ENCODE peak calls at places on chromosomes 2 and 18, in five cellular contexts. H is H9, K is H1, P is trophoblast cell, W is mesenchymal stem cell. E is an unnamed sample.

GRCh38 chr2:32746554-32747133 is 118.8 kb downstream of the TTC27 start:
- DNase-seq in W (no peak), K (no peak), H (no peak), P (no peak), E (no peak)

GRCh38 chr2:238974510-238975166 is 126.8 kb downstream of the TWIST2 start:
- DNase-seq in P (no peak), W (peak), K (peak), H (peak), E (no peak)

GRCh38 chr2:120814352-120814751 is 78.7 kb downstream of the GLI2 start:
- DNase-seq in W (no peak), K (no peak), H (no peak), P (no peak), E (no peak)

GRCh38 chr2:112777036-112777435 is 7.3 kb downstream of the IL1A start:
- DNase-seq in H (no peak), P (no peak), K (no peak), W (no peak), E (no peak)

GRCh38 chr2:49175831-49176230 is 21.5 kb upstream of the FSHR start:
- DNase-seq in P (no peak), H (no peak), K (no peak), W (no peak), E (no peak)

GRCh38 chr2:111667001-111667400 is 217.0 kb downstream of the ANAPC1 start:
- DNase-seq in K (no peak), H (no peak), W (no peak), P (no peak), E (no peak)

GRCh38 chr2:232776435-232776834 is at the start of gene KCNJ13:
- DNase-seq in H (no peak), W (peak), K (no peak), P (peak), E (peak)

GRCh38 chr2:62305421-62306176 is 109.7 kb downstream of the B3GNT2 start:
- DNase-seq in H (no peak), W (peak), K (no peak), P (no peak), E (no peak)

GRCh38 chr2:58845011-58845410 is 603.9 kb upstream of the FANCL start:
- DNase-seq in P (no peak), K (no peak), W (no peak), H (no peak), E (no peak)

GRCh38 chr2:136381722-136382633 is 264.0 kb upstream of the CXCR4 start:
- DNase-seq in K (no peak), H (no peak), W (no peak), P (no peak), E (no peak)

GRCh38 chr2:62587616-62588015 is 81.6 kb upstream of the TMEM17 start:
- DNase-seq in K (no peak), H (no peak), W (no peak), P (no peak), E (no peak)

GRCh38 chr2:203876328-203876727 is 8.8 kb downstream of the CTLA4 start:
- DNase-seq in W (no peak), H (no peak), K (no peak), P (no peak), E (no peak)

GRCh38 chr2:203875471-203875870 is 7.9 kb downstream of the CTLA4 start:
- DNase-seq in W (no peak), K (no peak), P (no peak), H (no peak), E (no peak)

GRCh38 chr2:203878060-203878459 is 10.5 kb downstream of the CTLA4 start:
- DNase-seq in H (no peak), P (no peak), K (no peak), W (peak), E (no peak)

DNA sequence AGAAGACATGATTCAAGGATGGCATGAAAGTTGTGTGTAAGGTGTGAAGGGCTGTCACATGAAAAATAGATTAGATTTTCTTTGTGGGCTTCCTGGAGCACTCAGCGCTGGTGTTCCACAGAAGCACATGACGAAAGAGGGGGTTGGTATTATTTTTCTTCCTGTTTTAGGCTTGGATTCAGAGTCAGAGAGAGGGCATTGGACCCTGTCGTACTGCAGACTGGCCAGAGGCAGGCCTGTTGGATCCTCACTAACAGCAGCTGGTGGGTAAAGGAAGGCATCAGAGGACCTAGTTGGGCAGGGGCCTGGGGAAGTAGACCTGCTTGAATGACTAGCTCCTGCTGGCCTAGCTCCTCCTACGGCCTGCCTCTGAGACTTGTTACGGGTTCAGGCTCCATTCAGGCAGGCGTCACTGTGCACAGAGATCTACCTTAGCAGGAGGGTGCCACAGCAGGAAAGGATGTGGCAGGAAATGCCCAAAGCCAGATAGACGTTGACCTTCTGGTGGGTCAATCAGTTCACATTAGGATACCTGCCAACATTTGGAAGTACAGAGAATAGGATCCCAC is 13.1 kb downstream of the CTLA4 start:
- DNase-seq in H (no peak), W (no peak), P (no peak), K (no peak), E (no peak)
- H2BK12ac ChIP-seq in H (no peak), W (no peak), P (no peak), K (no peak), E (no peak)

GRCh38 chr18:28178720-28179119 is 1.8 kb upstream of the CDH2 start:
- DNase-seq in H (no peak), K (no peak), W (peak), P (no peak), E (no peak)
- H2AFZ ChIP-seq in H (no peak), K (no peak), W (no peak), P (no peak), E (peak)

GRCh38 chr2:148594216-148594615 is 50.3 kb upstream of the EPC2 start:
- DNase-seq in H (no peak), K (no peak), P (peak), W (no peak), E (no peak)

GRCh38 chr2:148596033-148596432 is 48.5 kb upstream of the EPC2 start:
- DNase-seq in P (no peak), H (no peak), K (no peak), W (no peak), E (no peak)

GRCh38 chr2:148603562-148603920 is 41.0 kb upstream of the EPC2 start:
- DNase-seq in P (no peak), H (no peak), W (no peak), K (no peak), E (no peak)

GRCh38 chr2:148602918-148603561 is 41.5 kb upstream of the EPC2 start:
- DNase-seq in W (no peak), P (no peak), K (no peak), H (no peak), E (no peak)

DNA sequence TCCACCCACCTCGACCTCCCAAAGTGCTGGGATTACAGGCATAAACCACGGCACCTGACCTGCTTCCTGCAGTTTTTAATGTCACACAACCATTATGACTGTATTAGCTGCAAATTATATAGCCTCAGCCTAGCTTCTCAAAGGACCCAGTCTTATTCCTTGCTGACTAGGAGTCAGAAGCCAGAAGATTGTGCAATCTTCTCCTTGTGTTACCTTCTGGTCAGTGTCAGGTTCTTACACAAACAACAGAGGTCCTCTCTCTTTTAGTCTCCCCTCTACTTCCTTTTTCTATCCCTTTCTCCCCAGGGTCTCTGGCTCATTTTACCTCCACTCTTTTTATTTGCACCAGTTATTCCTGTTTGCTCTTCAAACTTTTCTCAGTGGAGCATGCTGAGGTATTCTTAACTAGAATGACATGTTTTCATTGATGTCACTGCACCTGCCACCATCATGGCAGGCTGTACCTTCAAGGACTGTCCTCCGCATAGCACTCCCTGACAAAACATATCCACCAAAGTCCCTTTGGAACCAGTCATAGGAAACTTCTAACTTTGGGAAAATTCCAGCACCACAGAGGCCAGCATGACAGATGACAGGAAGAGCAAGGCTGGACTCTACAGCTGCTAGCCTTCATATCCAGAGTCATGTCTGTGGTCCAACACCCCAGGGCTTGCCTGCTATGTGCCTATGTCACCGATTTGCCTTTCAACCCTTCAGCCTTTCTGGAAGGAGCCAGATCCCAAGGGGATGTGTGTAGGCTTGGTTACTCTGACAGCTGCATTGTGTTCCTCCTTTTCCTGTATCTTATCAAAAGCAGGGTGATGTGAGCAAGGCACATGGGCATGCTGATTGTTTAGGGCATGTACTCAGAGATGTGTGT is 45.2 kb upstream of the EPC2 start:
- DNase-seq in H (no peak), K (no peak), P (no peak), W (no peak), E (no peak)
- H2BK12ac ChIP-seq in H (no peak), K (no peak), P (no peak), W (no peak), E (no peak)

GRCh38 chr18:59270689-59271257 is 2.5 kb downstream of the RAX start:
- DNase-seq in W (no peak), P (no peak), K (no peak), H (no peak), E (no peak)

GRCh38 chr18:59269563-59270214 is 3.6 kb downstream of the RAX start:
- DNase-seq in P (no peak), H (no peak), W (no peak), K (no peak), E (no peak)

GRCh38 chr18:59268127-59268721 is 5.0 kb downstream of the RAX start:
- DNase-seq in W (no peak), P (no peak), H (no peak), K (no peak), E (no peak)

GRCh38 chr18:59267511-59268126 is 5.6 kb downstream of the RAX start:
- DNase-seq in K (no peak), H (peak), W (no peak), P (no peak), E (no peak)

DNA sequence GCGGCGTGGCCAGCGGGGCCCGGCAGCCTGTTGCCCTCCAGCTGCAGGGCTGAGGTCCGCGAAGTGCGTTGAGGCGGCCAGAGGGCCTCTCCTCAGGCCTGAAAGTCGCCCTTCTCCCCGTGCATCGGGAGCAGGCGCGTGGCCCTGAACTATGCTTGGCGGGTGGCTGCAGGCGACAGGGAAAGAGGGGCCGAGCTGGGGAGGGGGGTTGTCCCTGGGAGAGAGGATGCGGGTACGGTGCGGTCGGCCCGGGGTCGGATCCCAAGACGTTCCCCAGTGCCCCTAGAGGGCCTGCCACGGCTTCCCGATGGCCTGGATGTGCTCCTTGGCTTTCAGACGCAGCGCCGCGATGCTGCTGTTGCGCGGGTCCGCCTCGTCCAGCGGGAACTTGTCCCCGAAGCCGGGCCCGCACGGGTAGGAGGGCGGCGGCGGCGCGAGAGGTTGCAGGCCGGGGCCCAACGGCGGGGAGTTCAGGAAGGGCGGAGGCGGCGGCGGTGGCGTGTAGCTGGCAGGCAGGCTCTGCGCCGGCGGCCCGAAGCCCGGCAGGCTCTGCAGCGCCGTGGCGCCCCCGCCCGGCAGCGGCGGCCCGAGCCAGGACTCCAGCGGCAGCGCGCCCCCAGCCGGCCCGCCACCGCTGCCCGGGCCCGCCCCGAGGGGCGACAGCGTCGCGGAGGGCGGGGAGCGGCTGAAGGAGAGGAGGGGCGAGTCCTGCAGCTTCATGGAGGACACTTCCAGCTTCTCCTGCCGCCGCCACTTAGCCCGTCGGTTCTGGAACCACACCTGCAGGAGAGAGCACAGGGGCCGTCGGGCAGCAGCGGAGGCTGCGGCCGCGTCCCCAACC is 4.3 kb downstream of the RAX start:
- DNase-seq in P (no peak), W (peak), H (peak), K (no peak), E (no peak)
- H2AFZ ChIP-seq in P (peak), W (peak), H (no peak), K (peak), E (peak)

DNA sequence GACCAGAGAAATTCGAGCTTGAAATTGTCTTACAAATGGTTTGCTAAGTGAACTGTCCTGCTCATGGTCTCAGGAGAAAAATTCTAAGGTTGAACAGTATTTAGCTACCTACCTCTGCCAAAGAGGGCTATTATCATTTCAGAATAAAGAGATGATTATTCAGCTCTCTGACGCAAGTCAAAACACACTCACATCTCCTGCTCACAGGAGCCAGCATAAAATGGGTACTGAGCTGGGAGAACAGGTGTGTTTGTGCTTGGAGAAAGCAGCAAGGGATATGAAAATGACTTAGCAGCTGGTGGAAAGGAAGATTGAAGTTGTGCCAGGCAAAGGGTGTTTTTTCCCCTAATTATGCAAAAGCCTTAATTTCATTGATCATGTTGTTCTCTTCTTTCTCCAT is 47.3 kb upstream of the TANK start:
- DNase-seq in W (no peak), K (no peak), P (no peak), H (no peak), E (no peak)
- H2BK12ac ChIP-seq in W (no peak), K (no peak), P (no peak), H (no peak), E (no peak)

DNA sequence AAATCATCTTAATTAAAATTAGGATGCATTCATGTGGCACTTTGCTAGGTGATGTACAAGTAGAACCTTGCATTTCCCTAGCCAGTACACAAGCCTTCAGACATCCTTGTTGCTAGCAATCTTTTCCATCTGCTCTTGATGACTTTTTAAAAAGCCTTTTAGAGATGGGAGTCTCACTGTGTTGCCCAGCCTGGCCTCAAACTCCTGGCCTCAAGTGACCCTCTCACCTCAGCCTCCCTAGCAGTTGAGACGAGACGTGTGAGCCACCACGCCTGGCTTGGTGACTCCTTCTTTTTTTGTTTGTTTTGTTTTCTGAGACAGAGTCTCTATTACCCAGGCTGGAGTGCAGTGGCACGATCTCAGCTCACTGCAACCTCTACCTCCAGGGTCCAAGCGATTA is 1.7 kb upstream of the CCDC88A start:
- DNase-seq in P (no peak), W (no peak), H (no peak), K (no peak), E (no peak)
- H2AFZ ChIP-seq in P (no peak), W (no peak), H (no peak), K (no peak), E (no peak)

E was measured in neuronal stem cell.